ENCODE peak calls at places on chromosomes 13 and 19, in six cellular contexts. One of them, this sample, is unnamed.

GRCh38 chr19:51338563-51339312 is 3.2 kb downstream of the VSIG10L start:
- DNase-seq in AG04449: no peak
- DNase-seq in heart left ventricle: peak; percentile 84
- DNase-seq in tibial nerve: peak; percentile 86
- DNase-seq in tibial artery: peak; percentile 92
- DNase-seq in colonic mucosa: peak; percentile 91
- DNase-seq in this sample: peak; percentile 92

GRCh38 chr13:78022164-78022877 is 103.7 kb upstream of the EDNRB start:
- DNase-seq in AG04449: no peak
- DNase-seq in heart left ventricle: peak; percentile 24
- DNase-seq in tibial nerve: peak; percentile 24
- DNase-seq in tibial artery: no peak
- DNase-seq in colonic mucosa: peak; percentile 19
- DNase-seq in this sample: no peak

GRCh38 chr19:36604656-36605100 is 435 bp upstream of the ZNF382 start:
- DNase-seq in AG04449: no peak
- DNase-seq in heart left ventricle: peak; percentile 75
- DNase-seq in tibial nerve: peak; percentile 9
- DNase-seq in tibial artery: peak; percentile 83
- DNase-seq in colonic mucosa: peak; percentile 44
- DNase-seq in this sample: no peak

GRCh38 chr19:52336976-52337375 is 933 bp downstream of the ZNF610 start:
- DNase-seq in AG04449: no peak
- DNase-seq in heart left ventricle: no peak
- DNase-seq in tibial nerve: no peak
- DNase-seq in tibial artery: no peak
- DNase-seq in colonic mucosa: no peak
- DNase-seq in this sample: no peak

GRCh38 chr13:44305845-44306244 is 67.8 kb upstream of the SERP2 start:
- DNase-seq in AG04449: no peak
- DNase-seq in heart left ventricle: no peak
- DNase-seq in tibial nerve: no peak
- DNase-seq in tibial artery: no peak
- DNase-seq in colonic mucosa: no peak
- DNase-seq in this sample: no peak

GRCh38 chr19:5814123-5814839 is 9.4 kb downstream of the NRTN start:
- DNase-seq in AG04449: no peak
- DNase-seq in heart left ventricle: no peak
- DNase-seq in tibial nerve: no peak
- DNase-seq in tibial artery: no peak
- DNase-seq in colonic mucosa: peak; percentile 55
- DNase-seq in this sample: no peak

GRCh38 chr19:34241513-34242337 is 12.6 kb upstream of the GARRE1 start:
- DNase-seq in AG04449: no peak
- DNase-seq in heart left ventricle: no peak
- DNase-seq in tibial nerve: no peak
- DNase-seq in tibial artery: no peak
- DNase-seq in colonic mucosa: peak; percentile 65
- DNase-seq in this sample: peak; percentile 79

GRCh38 chr13:113474179-113474578 is 16.3 kb downstream of the DCUN1D2 start:
- DNase-seq in AG04449: peak; percentile 31
- DNase-seq in heart left ventricle: peak; percentile 59
- DNase-seq in tibial nerve: no peak
- DNase-seq in tibial artery: no peak
- DNase-seq in colonic mucosa: no peak
- DNase-seq in this sample: no peak

GRCh38 chr13:41317243-41317642 is 6.2 kb downstream of the NAA16 start:
- DNase-seq in AG04449: no peak
- DNase-seq in heart left ventricle: no peak
- DNase-seq in tibial nerve: no peak
- DNase-seq in tibial artery: no peak
- DNase-seq in colonic mucosa: no peak
- DNase-seq in this sample: no peak

GRCh38 chr19:43699506-43700367 is 16.1 kb upstream of the IRGC start:
- DNase-seq in AG04449: no peak
- DNase-seq in heart left ventricle: peak; percentile 44
- DNase-seq in tibial nerve: no peak
- DNase-seq in tibial artery: no peak
- DNase-seq in colonic mucosa: peak; percentile 51
- DNase-seq in this sample: no peak
- TF ChIP-seq CTCF in AG04449: peak; percentile 5
- TF ChIP-seq CTCF in heart left ventricle: no peak
- TF ChIP-seq CTCF in tibial nerve: no peak
- TF ChIP-seq CTCF in tibial artery: no peak
- TF ChIP-seq CTCF in colonic mucosa: no peak
- TF ChIP-seq CTCF in this sample: no peak

DNA sequence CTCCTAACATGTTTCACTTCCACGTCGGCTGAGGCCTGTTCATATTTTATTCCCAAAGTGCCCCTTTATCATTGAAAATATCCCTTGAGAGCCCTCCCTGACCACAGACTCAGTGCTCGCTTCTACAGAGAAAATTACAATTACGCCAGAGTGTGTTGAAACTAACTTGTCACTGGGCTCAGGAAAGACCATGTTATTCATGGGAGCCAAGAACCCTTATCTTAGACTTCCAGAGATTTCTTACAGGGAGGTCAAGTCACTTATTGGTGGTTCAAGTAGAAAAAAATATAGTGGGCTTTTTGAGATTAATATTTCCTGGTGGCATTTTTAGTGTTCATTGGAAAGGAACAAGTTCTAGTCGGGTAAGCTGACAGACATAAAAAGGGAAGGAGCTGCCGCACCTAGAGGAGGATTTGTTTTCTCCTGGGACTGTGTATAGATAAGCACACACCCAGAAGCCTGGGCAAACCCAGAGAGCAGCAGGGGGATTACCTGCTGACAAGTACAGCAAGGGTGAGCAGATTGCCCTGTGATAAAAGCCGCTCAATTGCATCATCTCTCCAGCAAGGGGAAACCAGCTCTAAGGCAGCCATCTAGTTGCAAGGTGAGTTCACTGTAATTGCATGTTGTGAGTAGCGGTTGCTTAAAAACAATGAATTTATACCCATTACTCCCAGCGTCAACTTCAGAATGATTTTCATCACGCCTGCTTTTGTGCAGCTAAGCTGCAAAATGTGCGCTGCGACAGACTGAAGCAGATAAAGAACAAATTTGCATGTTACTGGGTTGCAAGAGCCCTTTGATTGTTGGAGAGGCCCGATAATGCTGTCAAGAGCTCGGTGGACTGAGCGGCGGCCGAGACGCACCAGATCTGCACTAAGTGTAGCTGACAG is 46.2 kb downstream of the DCT start:
- DNase-seq in AG04449: no peak
- DNase-seq in heart left ventricle: no peak
- DNase-seq in tibial nerve: no peak
- DNase-seq in tibial artery: no peak
- DNase-seq in colonic mucosa: no peak
- DNase-seq in this sample: peak; percentile 79
- H3K4me3 ChIP-seq in AG04449: no peak overlapping the region
- H3K4me3 ChIP-seq in heart left ventricle: peak overlapping the region; percentile 12
- H3K4me3 ChIP-seq in tibial nerve: no peak overlapping the region
- H3K4me3 ChIP-seq in tibial artery: no peak overlapping the region
- H3K4me3 ChIP-seq in colonic mucosa: no peak overlapping the region
- H3K4me3 ChIP-seq in this sample: no peak overlapping the region

DNA sequence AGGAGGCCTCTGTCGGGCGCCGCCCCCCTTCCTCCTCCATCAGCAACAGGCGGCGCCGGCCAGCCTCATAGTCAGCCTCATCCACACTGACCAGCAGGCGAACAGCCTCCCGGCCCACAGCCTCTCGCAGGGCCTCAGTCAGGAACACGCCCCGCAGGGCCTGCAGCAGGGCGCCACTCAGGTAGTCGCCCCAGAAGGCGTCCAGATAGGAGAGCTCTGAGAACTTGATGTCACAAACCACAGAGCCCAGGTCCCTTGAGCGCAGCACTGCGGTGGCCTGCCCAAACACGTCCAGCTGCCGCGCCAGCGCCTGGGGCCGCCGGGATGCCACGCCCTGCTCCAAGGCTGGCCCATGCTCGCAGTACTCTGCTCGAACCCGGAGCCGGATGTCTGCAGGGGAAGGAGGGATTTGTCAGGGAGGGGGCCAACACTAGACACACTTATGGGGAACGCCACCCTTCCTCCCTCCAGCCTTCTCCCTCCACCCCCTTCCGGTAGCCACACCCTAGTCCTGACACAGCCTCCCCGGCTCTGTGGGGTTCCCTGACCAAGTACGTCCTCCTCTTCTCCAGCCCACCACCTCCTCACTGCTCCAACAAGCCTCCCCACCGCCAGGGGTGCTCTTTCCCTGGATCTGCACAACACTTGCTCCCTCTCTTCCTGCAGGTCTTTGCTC is 17.9 kb downstream of the DEDD2 start:
- DNase-seq in AG04449: no peak
- DNase-seq in heart left ventricle: peak; percentile 55
- DNase-seq in tibial nerve: no peak
- DNase-seq in tibial artery: no peak
- DNase-seq in colonic mucosa: no peak
- DNase-seq in this sample: no peak
- TF ChIP-seq CTCF in AG04449: no peak
- TF ChIP-seq CTCF in heart left ventricle: no peak
- TF ChIP-seq CTCF in tibial nerve: no peak
- TF ChIP-seq CTCF in tibial artery: no peak
- TF ChIP-seq CTCF in colonic mucosa: no peak
- TF ChIP-seq CTCF in this sample: no peak

GRCh38 chr19:48512504-48513288 is 1.1 kb upstream of the LMTK3 start:
- DNase-seq in AG04449: no peak
- DNase-seq in heart left ventricle: no peak
- DNase-seq in tibial nerve: no peak
- DNase-seq in tibial artery: no peak
- DNase-seq in colonic mucosa: no peak
- DNase-seq in this sample: no peak

GRCh38 chr19:48509467-48510194 is 2.0 kb downstream of the LMTK3 start:
- DNase-seq in AG04449: no peak
- DNase-seq in heart left ventricle: no peak
- DNase-seq in tibial nerve: no peak
- DNase-seq in tibial artery: no peak
- DNase-seq in colonic mucosa: no peak
- DNase-seq in this sample: no peak

GRCh38 chr19:48511800-48512503 is at the start of gene LMTK3:
- DNase-seq in AG04449: no peak
- DNase-seq in heart left ventricle: no peak
- DNase-seq in tibial nerve: no peak
- DNase-seq in tibial artery: no peak
- DNase-seq in colonic mucosa: no peak
- DNase-seq in this sample: peak; percentile 43

GRCh38 chr19:48510421-48511268 is 990 bp downstream of the LMTK3 start:
- DNase-seq in AG04449: no peak
- DNase-seq in heart left ventricle: peak; percentile 79
- DNase-seq in tibial nerve: peak; percentile 76
- DNase-seq in tibial artery: no peak
- DNase-seq in colonic mucosa: peak; percentile 74
- DNase-seq in this sample: peak; percentile 83

DNA sequence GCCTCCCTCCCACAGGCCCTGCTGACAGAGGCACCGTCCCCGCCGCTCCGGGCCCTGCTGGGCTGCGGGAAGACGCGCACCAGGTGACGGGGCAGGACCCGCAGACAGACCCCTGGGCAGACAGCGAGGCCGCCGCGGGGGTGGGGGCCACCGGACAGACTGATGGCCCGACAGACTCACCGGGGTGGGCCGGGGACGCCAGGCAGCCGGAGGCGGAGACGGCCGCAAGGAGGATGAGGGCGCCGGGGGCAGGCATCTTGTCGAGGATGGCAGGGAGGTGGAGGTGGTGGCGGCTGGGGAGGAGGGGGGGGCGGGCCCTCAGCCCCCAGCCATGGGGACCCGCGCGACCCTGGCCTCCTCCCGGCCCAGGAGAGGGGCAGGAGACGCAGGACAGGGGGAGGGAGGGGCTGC is 309 bp downstream of the LMTK3 start:
- DNase-seq in AG04449: no peak
- DNase-seq in heart left ventricle: no peak
- DNase-seq in tibial nerve: no peak
- DNase-seq in tibial artery: no peak
- DNase-seq in colonic mucosa: no peak
- DNase-seq in this sample: no peak
- H3K4me3 ChIP-seq in AG04449: peak overlapping the region; percentile 50
- H3K4me3 ChIP-seq in heart left ventricle: peak overlapping the region; percentile 17
- H3K4me3 ChIP-seq in tibial nerve: peak overlapping the region; percentile 3
- H3K4me3 ChIP-seq in tibial artery: no peak overlapping the region
- H3K4me3 ChIP-seq in colonic mucosa: no peak overlapping the region
- H3K4me3 ChIP-seq in this sample: peak overlapping the region; percentile 29